ENCODE peak calls at places on chromosome 3, in six cellular contexts. One of them, this sample, is unnamed.

GRCh38 chr3:182527745-182528144 is 265.6 kb upstream of the ATP11B start:
- DNase-seq in HL-60: no peak
- DNase-seq in sigmoid colon: no peak
- DNase-seq in body of pancreas: no peak
- DNase-seq in GM20000: no peak
- DNase-seq in HFFc6: no peak
- DNase-seq in this sample: no peak

GRCh38 chr3:120381503-120381902 is 32.3 kb upstream of the LRRC58 start:
- DNase-seq in GM20000: no peak
- DNase-seq in HFFc6: no peak
- DNase-seq in sigmoid colon: no peak
- DNase-seq in HL-60: no peak
- DNase-seq in body of pancreas: no peak
- DNase-seq in this sample: no peak

GRCh38 chr3:81752604-81753003 is 8.8 kb downstream of the GBE1 start:
- DNase-seq in HL-60: no peak
- DNase-seq in sigmoid colon: no peak
- DNase-seq in body of pancreas: no peak
- DNase-seq in GM20000: no peak
- DNase-seq in HFFc6: no peak
- DNase-seq in this sample: no peak

GRCh38 chr3:59709702-59710555 is 660.1 kb upstream of the CFAP20DC start:
- DNase-seq in body of pancreas: peak; percentile 13
- DNase-seq in sigmoid colon: peak; percentile 68
- DNase-seq in HFFc6: no peak
- DNase-seq in GM20000: no peak
- DNase-seq in HL-60: peak; percentile 91
- DNase-seq in this sample: no peak

GRCh38 chr3:63228677-63229076 is 49.4 kb upstream of the SYNPR start:
- DNase-seq in sigmoid colon: no peak
- DNase-seq in HL-60: peak; percentile 2
- DNase-seq in HFFc6: peak; percentile 45
- DNase-seq in GM20000: peak; percentile 5
- DNase-seq in body of pancreas: peak; percentile 23
- DNase-seq in this sample: no peak

GRCh38 chr3:175108012-175108411 is 248.9 kb downstream of the NAALADL2 start:
- DNase-seq in GM20000: no peak
- DNase-seq in body of pancreas: no peak
- DNase-seq in HFFc6: no peak
- DNase-seq in sigmoid colon: no peak
- DNase-seq in HL-60: no peak
- DNase-seq in this sample: no peak

GRCh38 chr3:133478624-133479023 is 78.8 kb downstream of the BFSP2 start:
- DNase-seq in body of pancreas: no peak
- DNase-seq in sigmoid colon: no peak
- DNase-seq in HL-60: no peak
- DNase-seq in HFFc6: no peak
- DNase-seq in GM20000: no peak
- DNase-seq in this sample: no peak

GRCh38 chr3:12768579-12769527 is 9.8 kb upstream of the TMEM40 start:
- DNase-seq in body of pancreas: no peak
- DNase-seq in sigmoid colon: no peak
- DNase-seq in GM20000: no peak
- DNase-seq in HFFc6: no peak
- DNase-seq in HL-60: no peak
- DNase-seq in this sample: no peak

GRCh38 chr3:44060164-44060563 is 181.5 kb upstream of the TOPAZ1 start:
- DNase-seq in sigmoid colon: no peak
- DNase-seq in body of pancreas: no peak
- DNase-seq in HL-60: no peak
- DNase-seq in GM20000: no peak
- DNase-seq in HFFc6: no peak
- DNase-seq in this sample: no peak

GRCh38 chr3:46968783-46969428 is 7.6 kb downstream of the CCDC12 start:
- DNase-seq in GM20000: no peak
- DNase-seq in body of pancreas: no peak
- DNase-seq in sigmoid colon: no peak
- DNase-seq in HFFc6: no peak
- DNase-seq in HL-60: no peak
- DNase-seq in this sample: no peak

GRCh38 chr3:46490338-46491084 is 7.3 kb upstream of the RTP3 start:
- DNase-seq in HL-60: no peak
- DNase-seq in sigmoid colon: no peak
- DNase-seq in GM20000: no peak
- DNase-seq in HFFc6: peak; percentile 43
- DNase-seq in body of pancreas: no peak
- DNase-seq in this sample: no peak

GRCh38 chr3:184968115-184968514 is 156.1 kb downstream of the VPS8 start:
- DNase-seq in sigmoid colon: no peak
- DNase-seq in body of pancreas: no peak
- DNase-seq in GM20000: no peak
- DNase-seq in HL-60: no peak
- DNase-seq in HFFc6: no peak
- DNase-seq in this sample: no peak

GRCh38 chr3:122730240-122730639 is 49.6 kb downstream of the PARP14 start:
- DNase-seq in sigmoid colon: no peak
- DNase-seq in body of pancreas: no peak
- DNase-seq in GM20000: no peak
- DNase-seq in HL-60: no peak
- DNase-seq in HFFc6: no peak
- DNase-seq in this sample: no peak

GRCh38 chr3:101142160-101142559 is 148.9 kb upstream of the ABI3BP start:
- DNase-seq in HL-60: no peak
- DNase-seq in HFFc6: no peak
- DNase-seq in sigmoid colon: no peak
- DNase-seq in GM20000: no peak
- DNase-seq in body of pancreas: no peak
- DNase-seq in this sample: no peak

GRCh38 chr3:197025736-197026480 is 3.7 kb downstream of the MELTF start:
- DNase-seq in GM20000: no peak
- DNase-seq in sigmoid colon: no peak
- DNase-seq in HL-60: no peak
- DNase-seq in HFFc6: no peak
- DNase-seq in body of pancreas: no peak
- DNase-seq in this sample: peak; percentile 79

GRCh38 chr3:172647823-172648222 is 63.0 kb downstream of the NCEH1 start:
- DNase-seq in body of pancreas: peak; percentile 72
- DNase-seq in sigmoid colon: no peak
- DNase-seq in HFFc6: no peak
- DNase-seq in GM20000: no peak
- DNase-seq in HL-60: no peak
- DNase-seq in this sample: no peak

GRCh38 chr3:14455571-14456317 is 53.3 kb downstream of the SLC6A6 start:
- DNase-seq in sigmoid colon: no peak
- DNase-seq in HL-60: no peak
- DNase-seq in HFFc6: no peak
- DNase-seq in GM20000: no peak
- DNase-seq in body of pancreas: peak; percentile 70
- DNase-seq in this sample: no peak

GRCh38 chr3:76753599-76753998 is 286.3 kb upstream of the ROBO2 start:
- DNase-seq in HFFc6: no peak
- DNase-seq in sigmoid colon: no peak
- DNase-seq in HL-60: no peak
- DNase-seq in body of pancreas: no peak
- DNase-seq in GM20000: no peak
- DNase-seq in this sample: no peak

GRCh38 chr3:125206934-125207333 is 5.6 kb downstream of the SLC12A8 start:
- DNase-seq in body of pancreas: no peak
- DNase-seq in GM20000: no peak
- DNase-seq in HL-60: no peak
- DNase-seq in HFFc6: no peak
- DNase-seq in sigmoid colon: no peak
- DNase-seq in this sample: peak; percentile 36

GRCh38 chr3:100480111-100480510 is 12.3 kb upstream of the TMEM45A start:
- DNase-seq in sigmoid colon: no peak
- DNase-seq in HFFc6: no peak
- DNase-seq in GM20000: no peak
- DNase-seq in body of pancreas: no peak
- DNase-seq in HL-60: no peak
- DNase-seq in this sample: no peak

GRCh38 chr3:106945435-106945834 is 431.8 kb upstream of the CCDC54 start:
- DNase-seq in GM20000: no peak
- DNase-seq in HFFc6: peak; percentile 36
- DNase-seq in sigmoid colon: no peak
- DNase-seq in body of pancreas: no peak
- DNase-seq in HL-60: no peak
- DNase-seq in this sample: no peak

GRCh38 chr3:111299070-111299672 is 227.6 kb downstream of the NECTIN3 start:
- DNase-seq in HFFc6: peak; percentile 34
- DNase-seq in sigmoid colon: no peak
- DNase-seq in HL-60: no peak
- DNase-seq in GM20000: no peak
- DNase-seq in body of pancreas: no peak
- DNase-seq in this sample: no peak
- TF ChIP-seq CTCF in HFFc6: peak; percentile 49
- TF ChIP-seq CTCF in sigmoid colon: no peak
- TF ChIP-seq CTCF in HL-60: no peak
- TF ChIP-seq CTCF in GM20000: no peak
- TF ChIP-seq CTCF in body of pancreas: no peak
- TF ChIP-seq CTCF in this sample: no peak

GRCh38 chr3:84965141-84965540 is 6.4 kb downstream of the CADM2 start:
- DNase-seq in sigmoid colon: no peak
- DNase-seq in body of pancreas: no peak
- DNase-seq in GM20000: no peak
- DNase-seq in HFFc6: no peak
- DNase-seq in HL-60: no peak
- DNase-seq in this sample: no peak
- TF ChIP-seq CTCF in sigmoid colon: no peak
- TF ChIP-seq CTCF in body of pancreas: no peak
- TF ChIP-seq CTCF in GM20000: no peak
- TF ChIP-seq CTCF in HFFc6: no peak
- TF ChIP-seq CTCF in HL-60: no peak
- TF ChIP-seq CTCF in this sample: no peak

GRCh38 chr3:194314669-194315068 is 36.5 kb downstream of the CPN2 start:
- DNase-seq in sigmoid colon: no peak
- DNase-seq in HL-60: no peak
- DNase-seq in body of pancreas: no peak
- DNase-seq in GM20000: no peak
- DNase-seq in HFFc6: no peak
- DNase-seq in this sample: no peak

GRCh38 chr3:194315088-194315964 is 35.8 kb downstream of the CPN2 start:
- DNase-seq in HL-60: peak; percentile 66
- DNase-seq in body of pancreas: peak; percentile 83
- DNase-seq in HFFc6: peak; percentile 49
- DNase-seq in GM20000: peak; percentile 90
- DNase-seq in sigmoid colon: peak; percentile 94
- DNase-seq in this sample: peak; percentile 95

GRCh38 chr3:194316918-194317317 is 34.2 kb downstream of the CPN2 start:
- DNase-seq in sigmoid colon: no peak
- DNase-seq in HL-60: no peak
- DNase-seq in HFFc6: no peak
- DNase-seq in body of pancreas: no peak
- DNase-seq in GM20000: no peak
- DNase-seq in this sample: no peak

GRCh38 chr3:194313642-194314430 is 37.3 kb downstream of the CPN2 start:
- DNase-seq in GM20000: no peak
- DNase-seq in body of pancreas: peak; percentile 44
- DNase-seq in HL-60: no peak
- DNase-seq in HFFc6: no peak
- DNase-seq in sigmoid colon: peak; percentile 94
- DNase-seq in this sample: no peak

GRCh38 chr3:194315965-194316361 is 35.2 kb downstream of the CPN2 start:
- DNase-seq in HFFc6: no peak
- DNase-seq in GM20000: no peak
- DNase-seq in body of pancreas: no peak
- DNase-seq in HL-60: no peak
- DNase-seq in sigmoid colon: peak; percentile 75
- DNase-seq in this sample: no peak
- TF ChIP-seq CTCF in HFFc6: peak; percentile 61
- TF ChIP-seq CTCF in GM20000: no peak
- TF ChIP-seq CTCF in body of pancreas: no peak
- TF ChIP-seq CTCF in HL-60: no peak
- TF ChIP-seq CTCF in sigmoid colon: peak; percentile 2
- TF ChIP-seq CTCF in this sample: peak; percentile 34

GRCh38 chr3:189342811-189343210 is 171.0 kb downstream of the TPRG1 start:
- DNase-seq in GM20000: no peak
- DNase-seq in body of pancreas: no peak
- DNase-seq in HFFc6: no peak
- DNase-seq in sigmoid colon: no peak
- DNase-seq in HL-60: no peak
- DNase-seq in this sample: no peak
- TF ChIP-seq CTCF in GM20000: no peak
- TF ChIP-seq CTCF in body of pancreas: no peak
- TF ChIP-seq CTCF in HFFc6: no peak
- TF ChIP-seq CTCF in sigmoid colon: no peak
- TF ChIP-seq CTCF in HL-60: no peak
- TF ChIP-seq CTCF in this sample: no peak

This sample was measured in osteocyte.